ENCODE peak calls at places on chromosomes 1 and 21, in six cellular contexts. D is IMR-90, V is neural progenitor cell, F is astrocyte, E is SK-N-SH, U is fibroblast of lung. W is an unnamed sample. For H4K20me1, the result is how much of the 10 kb centered on the place peaks cover.

GRCh38 chr1:25204797-25205441 is 27.4 kb downstream of the SYF2 start:
- DNase-seq in V (peak), F (peak), E (peak), U (peak), D (peak), W (peak)

GRCh38 chr21:33976082-33976979 is 60.7 kb upstream of the ATP5PO start:
- DNase-seq in V (no peak), E (no peak), U (peak), D (peak), F (peak), W (peak)

GRCh38 chr21:37253991-37254390 is 13.1 kb downstream of the VPS26C start:
- DNase-seq in E (no peak), V (no peak), D (peak), U (peak), F (peak), W (no peak)

GRCh38 chr1:160519542-160520435 is 3.3 kb downstream of the SLAMF6 start:
- DNase-seq in F (no peak), V (no peak), E (no peak), D (no peak), U (no peak), W (peak)

GRCh38 chr1:175192630-175193338 is at the start of gene KIAA0040:
- DNase-seq in F (peak), E (peak), V (peak), U (peak), D (no peak), W (peak)

GRCh38 chr1:221217029-221217428 is 337.8 kb downstream of the HLX start:
- DNase-seq in E (no peak), F (no peak), U (peak), V (no peak), D (peak), W (no peak)

GRCh38 chr1:2350486-2350885 is 40.9 kb downstream of the MORN1 start:
- DNase-seq in E (no peak), D (no peak), V (no peak), F (no peak), U (no peak), W (no peak)

GRCh38 chr1:230858918-230859819 is 9.2 kb downstream of the C1orf198 start:
- DNase-seq in F (peak), E (no peak), V (peak), U (peak), D (peak), W (no peak)

GRCh38 chr1:28466226-28466778 is 39.5 kb upstream of the RCC1 start:
- DNase-seq in F (no peak), U (no peak), E (no peak), V (no peak), D (no peak), W (no peak)

GRCh38 chr21:35637431-35637830 is 422.9 kb downstream of the SETD4 start:
- DNase-seq in F (peak), E (no peak), D (peak), U (peak), V (no peak), W (peak)

GRCh38 chr1:147241955-147242448 is 482 bp upstream of the CHD1L start:
- DNase-seq in D (no peak), E (peak), F (no peak), V (no peak), U (no peak), W (no peak)
- H4K20me1 ChIP-seq in D (under half), E (under half), F (under half), V (under half), U (under half), W (under half)

GRCh38 chr1:150877220-150877516 is 769 bp upstream of the ARNT start:
- DNase-seq in U (no peak), D (no peak), F (no peak), E (no peak), V (peak), W (no peak)

GRCh38 chr1:150876111-150876434 is 326 bp downstream of the ARNT start:
- DNase-seq in E (no peak), D (peak), U (peak), V (no peak), F (peak), W (peak)

GRCh38 chr1:150873521-150873920 is 2.9 kb downstream of the ARNT start:
- DNase-seq in U (no peak), F (no peak), V (no peak), D (no peak), E (no peak), W (no peak)

GRCh38 chr1:150874455-150875196 is 1.8 kb downstream of the ARNT start:
- DNase-seq in D (no peak), F (no peak), U (no peak), V (no peak), E (no peak), W (no peak)

DNA sequence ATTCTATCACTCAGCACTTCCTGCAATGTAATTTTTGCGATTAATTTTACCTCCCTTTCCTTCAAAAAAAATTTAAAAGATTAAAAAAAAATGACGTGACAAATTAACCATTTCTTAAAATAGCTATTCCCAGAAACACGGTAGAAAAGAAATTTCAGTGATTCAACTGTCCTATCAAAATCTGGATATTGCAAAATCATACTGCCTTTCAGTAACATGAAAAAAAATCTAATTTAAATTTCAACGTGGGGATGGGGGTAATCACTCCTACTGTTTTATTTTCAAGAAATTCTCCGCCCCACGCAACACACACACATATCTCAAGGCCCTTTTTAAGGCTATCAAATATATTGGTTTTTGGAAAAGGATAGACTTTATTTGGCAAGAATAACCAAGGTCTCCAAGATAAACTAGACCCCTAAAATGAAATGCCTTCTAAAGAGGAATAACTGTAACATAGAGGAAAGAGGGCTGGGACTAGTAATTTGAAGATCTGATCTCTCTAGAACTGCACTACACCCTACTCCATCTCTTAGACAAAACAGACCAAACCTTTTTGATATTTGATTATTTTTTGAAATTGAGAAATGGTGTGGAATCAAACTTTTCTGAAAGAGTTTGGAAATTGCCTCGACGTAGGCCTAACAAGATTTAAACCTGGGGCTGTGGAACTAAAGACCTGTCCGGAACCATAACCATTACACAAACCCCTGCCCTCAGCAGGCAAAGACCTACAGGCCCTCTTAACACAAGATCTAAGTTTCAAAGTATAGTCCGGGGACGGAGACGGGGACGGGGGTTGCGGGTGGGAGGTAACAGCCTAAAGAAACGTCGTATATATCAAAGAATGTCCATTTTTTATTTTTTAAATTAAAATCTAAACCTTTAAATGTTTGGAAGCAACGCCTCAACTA is 945 bp downstream of the ARNT start:
- DNase-seq in D (no peak), V (no peak), E (peak), F (no peak), U (no peak), W (peak)
- H2AFZ ChIP-seq in D (no peak), V (peak), E (peak), F (peak), U (no peak), W (peak)

GRCh38 chr1:202791102-202791747 is 17.0 kb downstream of the KDM5B start:
- DNase-seq in V (no peak), F (no peak), E (no peak), D (no peak), U (no peak), W (no peak)
- H4K20me1 ChIP-seq in V (half or more), F (half or more), E (half or more), D (half or more), U (under half), W (under half)

GRCh38 chr1:55605155-55605554 is 390.0 kb upstream of the USP24 start:
- DNase-seq in V (no peak), E (no peak), U (no peak), D (no peak), F (no peak), W (no peak)

GRCh38 chr1:55600243-55600642 is 385.1 kb upstream of the USP24 start:
- DNase-seq in D (no peak), U (no peak), V (no peak), E (no peak), F (no peak), W (no peak)

GRCh38 chr1:55604194-55604593 is 389.0 kb upstream of the USP24 start:
- DNase-seq in V (no peak), E (no peak), D (no peak), F (no peak), U (no peak), W (no peak)

GRCh38 chr1:55609630-55610029 is 394.5 kb upstream of the USP24 start:
- DNase-seq in E (no peak), V (no peak), D (no peak), U (no peak), F (no peak), W (no peak)

GRCh38 chr1:55604749-55605148 is 389.6 kb upstream of the USP24 start:
- DNase-seq in V (no peak), E (peak), D (no peak), U (no peak), F (no peak), W (no peak)
- H2AFZ ChIP-seq in V (no peak), E (no peak), D (no peak), U (no peak), F (no peak), W (no peak)

DNA sequence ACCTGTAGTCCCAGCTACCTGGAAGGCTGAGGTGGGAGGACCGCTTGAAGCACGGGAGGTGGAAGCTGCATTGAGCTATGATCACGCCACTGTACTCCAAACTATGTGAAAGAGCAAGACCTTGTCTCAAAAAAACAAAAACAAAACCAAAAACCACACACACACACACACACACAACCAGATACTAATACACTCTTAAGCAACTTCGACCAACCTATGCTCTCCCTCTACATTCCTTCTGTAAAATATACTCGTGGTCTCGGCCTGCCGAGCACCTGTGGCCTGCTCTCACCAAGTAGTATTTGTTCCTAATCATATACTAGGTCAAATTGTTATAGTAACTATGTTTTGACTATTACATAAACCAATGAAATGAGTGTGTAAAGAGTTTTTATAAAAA is 13.5 kb upstream of the SYT2 start:
- DNase-seq in U (no peak), E (no peak), V (no peak), F (no peak), D (no peak), W (no peak)
- H4K20me1 ChIP-seq in U (under half), E (under half), V (under half), F (under half), D (under half), W (under half)

GRCh38 chr1:7768583-7768982 is 2.5 kb upstream of the VAMP3 start:
- DNase-seq in F (no peak), V (no peak), E (no peak), U (no peak), D (no peak), W (no peak)
- H2AFZ ChIP-seq in F (no peak), V (no peak), E (peak), U (no peak), D (no peak), W (no peak)

GRCh38 chr1:1343811-1344421 is 5.3 kb downstream of the DVL1 start:
- DNase-seq in D (no peak), U (no peak), F (no peak), V (no peak), E (no peak), W (no peak)
- H4K20me1 ChIP-seq in D (half or more), U (under half), F (half or more), V (half or more), E (under half), W (under half)

GRCh38 chr1:241357366-241358305 is 631 bp upstream of the RGS7 start:
- DNase-seq in E (peak), D (no peak), V (peak), U (peak), F (no peak), W (peak)
- H2AFZ ChIP-seq in E (peak), D (peak), V (peak), U (peak), F (peak), W (peak)

DNA sequence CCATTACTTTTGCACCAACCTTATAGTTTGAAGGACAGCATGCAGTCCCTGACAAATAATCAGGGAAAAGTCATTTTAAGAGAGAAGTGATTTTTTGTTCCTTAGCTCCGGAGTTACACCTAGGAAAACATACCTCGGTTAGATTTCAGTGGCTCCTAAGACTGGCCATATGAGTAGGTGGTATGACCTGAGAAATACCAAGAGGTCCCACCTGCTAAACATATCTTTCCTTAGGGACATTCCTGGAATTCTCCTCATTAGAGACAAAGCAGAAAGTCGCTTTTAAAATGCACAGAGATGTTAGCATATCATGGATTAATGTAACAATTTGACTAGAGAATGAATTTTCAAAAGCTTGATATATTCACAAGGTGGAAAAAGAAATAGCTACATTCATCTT is 84.2 kb upstream of the RNPC3 start:
- DNase-seq in V (no peak), U (no peak), D (no peak), F (no peak), E (no peak), W (no peak)
- H4K20me1 ChIP-seq in V (under half), U (under half), D (under half), F (under half), E (under half), W (under half)